ENCODE peak calls at places on chromosomes 13 and 19, in six cellular contexts. H is Karpas-422, F is GM23338, Q is PC-3, O is GM23248, Y is OCI-LY7. T is an unnamed sample.

GRCh38 chr19:51986309-51987291 is at the start of gene ZNF350:
- DNase-seq in H (peak; percentile 86), F (peak; percentile 96), Q (peak; percentile 97), O (peak; percentile 98), Y (peak; percentile 94), T (peak; percentile 91)

GRCh38 chr13:80012281-80012680 is 328.6 kb downstream of the SPRY2 start:
- DNase-seq in H (no peak), F (no peak), Q (peak; percentile 26), O (peak; percentile 47), Y (no peak), T (no peak)

GRCh38 chr13:99694251-99694650 is 193.0 kb downstream of the TM9SF2 start:
- DNase-seq in H (no peak), F (no peak), Q (no peak), O (no peak), Y (no peak), T (no peak)

GRCh38 chr13:39822437-39822836 is 167.0 kb downstream of the COG6 start:
- DNase-seq in H (no peak), F (no peak), Q (no peak), O (no peak), Y (no peak), T (no peak)

GRCh38 chr13:39597828-39598227 is 5.2 kb downstream of the LHFPL6 start:
- DNase-seq in H (no peak), F (no peak), Q (no peak), O (peak; percentile 63), Y (peak; percentile 29), T (no peak)

GRCh38 chr13:94325148-94325528 is 154.3 kb downstream of the DCT start:
- DNase-seq in H (no peak), F (no peak), Q (no peak), O (no peak), Y (no peak), T (no peak)

GRCh38 chr13:103358245-103358932 is 292.2 kb upstream of the SLC10A2 start:
- DNase-seq in H (no peak), F (no peak), Q (no peak), O (no peak), Y (no peak), T (no peak)

GRCh38 chr19:53892981-53893325 is 11.0 kb downstream of the PRKCG start:
- DNase-seq in H (peak; percentile 61), F (peak; percentile 87), Q (no peak), O (no peak), Y (peak; percentile 24), T (no peak)

GRCh38 chr13:25213716-25214115 is 41.6 kb upstream of the AMER2 start:
- DNase-seq in H (no peak), F (no peak), Q (peak; percentile 56), O (peak; percentile 32), Y (no peak), T (no peak)

GRCh38 chr13:53200498-53201453 is 172.2 kb downstream of the OLFM4 start:
- DNase-seq in H (no peak), F (peak; percentile 92), Q (no peak), O (peak; percentile 63), Y (no peak), T (no peak)

GRCh38 chr13:53204598-53204997 is 176.0 kb downstream of the OLFM4 start:
- DNase-seq in H (no peak), F (no peak), Q (no peak), O (no peak), Y (no peak), T (no peak)

GRCh38 chr13:53201454-53202225 is 173.0 kb downstream of the OLFM4 start:
- DNase-seq in H (no peak), F (peak; percentile 65), Q (no peak), O (peak; percentile 36), Y (no peak), T (no peak)

GRCh38 chr13:53206455-53206854 is 177.8 kb downstream of the OLFM4 start:
- DNase-seq in H (peak; percentile 66), F (peak; percentile 53), Q (peak; percentile 4), O (peak; percentile 24), Y (peak; percentile 1), T (no peak)
- H3K9me2 ChIP-seq in H (no peaks in the 10 kb centered on the region), F (no peaks in the 10 kb centered on the region), Q (no peaks in the 10 kb centered on the region), O (no peaks in the 10 kb centered on the region), Y (no peaks in the 10 kb centered on the region), T (no peaks in the 10 kb centered on the region)

GRCh38 chr19:32868206-32868950 is 1.2 kb downstream of the SLC7A9 start:
- DNase-seq in H (no peak), F (no peak), Q (no peak), O (no peak), Y (no peak), T (no peak)

GRCh38 chr19:32864318-32865007 is 5.1 kb downstream of the SLC7A9 start:
- DNase-seq in H (no peak), F (no peak), Q (no peak), O (no peak), Y (no peak), T (no peak)

GRCh38 chr19:32865326-32865725 is 4.2 kb downstream of the SLC7A9 start:
- DNase-seq in H (no peak), F (no peak), Q (no peak), O (no peak), Y (no peak), T (no peak)

GRCh38 chr19:32866061-32866460 is 3.5 kb downstream of the SLC7A9 start:
- DNase-seq in H (no peak), F (no peak), Q (no peak), O (no peak), Y (no peak), T (no peak)

GRCh38 chr19:32866564-32867265 is 2.9 kb downstream of the SLC7A9 start:
- DNase-seq in H (no peak), F (no peak), Q (no peak), O (no peak), Y (no peak), T (no peak)
- H3K4me3 ChIP-seq in H (no peak overlapping the region), F (no peak overlapping the region), Q (no peak overlapping the region), O (no peak overlapping the region), Y (no peak overlapping the region), T (no peak overlapping the region)

DNA sequence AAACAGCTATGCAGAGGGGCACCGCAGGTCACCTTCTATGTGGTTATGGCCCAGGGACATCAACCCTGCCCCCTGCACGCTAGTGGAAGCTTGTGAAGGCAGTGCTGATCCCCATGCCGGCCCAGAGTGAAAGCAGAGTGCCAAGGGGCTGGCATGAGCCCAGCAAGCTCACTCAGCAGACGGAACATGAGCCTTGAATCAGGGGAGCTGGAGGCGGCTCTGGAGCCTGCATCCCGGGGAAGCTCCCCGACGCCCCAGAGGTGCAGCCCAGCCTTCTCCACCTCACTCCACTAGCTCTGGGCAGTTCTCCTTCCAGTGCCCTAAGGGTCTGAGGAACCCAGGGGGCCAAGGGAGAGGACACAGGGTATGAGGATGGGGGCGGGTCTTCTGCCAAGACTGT is 19.0 kb upstream of the ISYNA1 start:
- DNase-seq in H (no peak), F (no peak), Q (no peak), O (peak; percentile 75), Y (no peak), T (no peak)
- H3K4me1 ChIP-seq in H (peaks cover 7% of the 10 kb centered on the region), F (no peaks in the 10 kb centered on the region), Q (peaks cover 47% of the 10 kb centered on the region), O (peaks cover 40% of the 10 kb centered on the region), Y (no peaks in the 10 kb centered on the region), T (peaks cover 27% of the 10 kb centered on the region)

GRCh38 chr19:33511346-33511745 is 10.2 kb downstream of the PEPD start:
- DNase-seq in H (no peak), F (no peak), Q (no peak), O (no peak), Y (no peak), T (no peak)
- H3K9me2 ChIP-seq in H (no peaks in the 10 kb centered on the region), F (no peaks in the 10 kb centered on the region), Q (no peaks in the 10 kb centered on the region), O (no peaks in the 10 kb centered on the region), Y (no peaks in the 10 kb centered on the region), T (no peaks in the 10 kb centered on the region)

DNA sequence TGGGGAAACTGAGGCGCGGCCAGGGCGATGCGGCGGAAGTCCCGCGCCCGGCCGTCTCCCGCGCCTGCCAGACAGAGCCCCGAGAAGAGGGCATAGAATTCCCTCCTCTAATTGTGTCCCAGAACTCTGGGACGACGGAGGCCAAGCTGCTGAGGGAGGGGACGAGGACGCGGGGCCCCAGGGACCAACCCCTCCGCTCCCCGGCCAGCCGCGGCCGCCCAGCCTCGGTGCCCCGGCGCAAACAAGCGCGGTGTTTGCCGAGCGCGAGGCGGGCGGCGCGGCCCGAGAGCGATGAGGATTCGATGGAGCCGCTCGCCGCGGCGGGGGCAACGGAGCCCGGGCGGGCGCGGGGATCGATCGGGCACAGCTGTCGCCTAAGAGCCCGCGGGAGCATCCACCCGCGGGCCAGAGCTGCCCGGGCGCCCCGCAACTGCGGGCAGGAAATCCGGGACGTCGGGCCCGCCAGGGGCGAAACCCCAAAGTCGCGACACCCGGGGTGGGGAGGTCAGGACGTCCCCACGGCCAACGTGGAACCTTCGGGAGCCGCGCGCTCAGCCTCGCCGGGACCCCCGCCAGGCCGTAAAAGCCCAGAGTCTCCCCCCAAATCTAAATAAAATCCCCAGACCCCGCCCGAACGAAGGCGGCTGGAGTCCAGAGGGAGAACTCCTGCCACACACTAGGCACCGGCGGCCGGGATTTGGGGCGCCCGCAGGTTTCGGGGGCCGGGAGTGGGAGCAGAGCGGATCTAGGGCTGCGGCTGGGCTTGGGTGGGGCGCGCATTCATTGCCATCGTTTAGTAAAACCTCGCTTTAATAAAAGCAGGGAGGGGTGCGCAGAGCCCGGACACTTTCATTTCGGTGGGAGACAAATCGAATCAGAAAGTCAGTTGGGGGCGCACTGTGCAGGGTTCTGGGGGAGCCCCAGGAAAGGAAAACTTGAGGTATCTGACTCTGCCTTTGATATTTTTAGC is 3.6 kb upstream of the ONECUT3 start:
- DNase-seq in H (no peak), F (no peak), Q (no peak), O (no peak), Y (no peak), T (no peak)
- H3K4me3 ChIP-seq in H (no peak overlapping the region), F (peak overlapping the region; percentile 55), Q (peak overlapping the region; percentile 70), O (no peak overlapping the region), Y (no peak overlapping the region), T (peak overlapping the region; percentile 71)

GRCh38 chr19:3342246-3342645 is 24.1 kb upstream of the NFIC start:
- DNase-seq in H (no peak), F (no peak), Q (no peak), O (no peak), Y (no peak), T (no peak)
- H3K4me1 ChIP-seq in H (no peaks in the 10 kb centered on the region), F (no peaks in the 10 kb centered on the region), Q (peaks cover 8% of the 10 kb centered on the region), O (peaks cover 8% of the 10 kb centered on the region), Y (no peaks in the 10 kb centered on the region), T (peaks cover 4% of the 10 kb centered on the region)

GRCh38 chr13:33692531-33692930 is 125.4 kb upstream of the RFC3 start:
- DNase-seq in H (no peak), F (no peak), Q (peak; percentile 40), O (no peak), Y (no peak), T (no peak)

GRCh38 chr13:33694546-33694945 is 123.4 kb upstream of the RFC3 start:
- DNase-seq in H (no peak), F (no peak), Q (no peak), O (no peak), Y (no peak), T (no peak)

GRCh38 chr13:33697936-33698335 is 120.0 kb upstream of the RFC3 start:
- DNase-seq in H (no peak), F (no peak), Q (peak; percentile 57), O (no peak), Y (no peak), T (peak; percentile 70)

GRCh38 chr13:33691980-33692379 is 126.0 kb upstream of the RFC3 start:
- DNase-seq in H (no peak), F (no peak), Q (no peak), O (no peak), Y (no peak), T (no peak)

GRCh38 chr13:33696530-33696929 is 121.4 kb upstream of the RFC3 start:
- DNase-seq in H (no peak), F (no peak), Q (peak; percentile 51), O (no peak), Y (no peak), T (no peak)
- H3K9me2 ChIP-seq in H (no peaks in the 10 kb centered on the region), F (no peaks in the 10 kb centered on the region), Q (no peaks in the 10 kb centered on the region), O (no peaks in the 10 kb centered on the region), Y (no peaks in the 10 kb centered on the region), T (no peaks in the 10 kb centered on the region)

T was measured in PC-9.